ENCODE peak calls at places on chromosomes 13 and 19, in eight cellular contexts. D, C, S, N, I, R, U and H are unnamed samples.
A peak's percentile ranks its signal among the peaks of the same experiment; 100 is the strongest.

GRCh38 chr19:35559281-35559659 is 4.2 kb downstream of the ATP4A start:
- DNase-seq in D (no peak), U (no peak), R (no peak), I (no peak), N (no peak), C (peak; percentile 26), S (no peak), H (no peak)

GRCh38 chr13:26423634-26424033 is 133.8 kb upstream of the WASF3 start:
- DNase-seq in D (no peak), N (peak; percentile 26), C (peak; percentile 32), S (no peak), R (no peak), U (no peak), I (no peak), H (peak; percentile 7)

GRCh38 chr13:44116562-44117315 is 237.0 kb downstream of the LACC1 start:
- DNase-seq in I (no peak), R (peak; percentile 64), D (no peak), N (no peak), S (no peak), U (no peak), C (peak; percentile 56), H (no peak)

GRCh38 chr13:40922437-40923040 is 96.6 kb downstream of the ELF1 start:
- DNase-seq in R (no peak), N (peak; percentile 61), S (no peak), I (no peak), U (no peak), C (peak; percentile 40), D (no peak), H (no peak)

GRCh38 chr13:101425623-101426022 is 9.3 kb upstream of the NALCN start:
- DNase-seq in U (no peak), S (no peak), I (no peak), D (no peak), R (no peak), N (no peak), C (no peak), H (no peak)

GRCh38 chr13:94419304-94419943 is 60.1 kb downstream of the DCT start:
- DNase-seq in I (no peak), S (no peak), R (peak; percentile 70), D (no peak), U (peak; percentile 37), C (no peak), N (no peak), H (no peak)

GRCh38 chr19:12156254-12157058 is at the start of gene ZNF625:
- DNase-seq in S (peak; percentile 92), U (peak; percentile 68), R (peak; percentile 87), D (peak; percentile 90), C (peak; percentile 99), N (peak; percentile 83), I (peak; percentile 90), H (peak; percentile 46)

GRCh38 chr19:15337202-15337601 is 4.9 kb upstream of the BRD4 start:
- DNase-seq in D (no peak), I (no peak), U (no peak), R (no peak), S (no peak), N (no peak), C (no peak), H (no peak)

GRCh38 chr13:27588405-27588804 is 31.9 kb downstream of the LNX2 start:
- DNase-seq in S (no peak), U (no peak), I (no peak), D (no peak), C (no peak), R (no peak), N (no peak), H (no peak)

GRCh38 chr19:42277821-42278809 is 9.1 kb downstream of the CIC start:
- DNase-seq in S (peak; percentile 67), C (no peak), I (no peak), D (peak; percentile 76), N (no peak), U (peak; percentile 79), R (no peak), H (no peak)

GRCh38 chr19:46514589-46515289 is 19.1 kb upstream of the PNMA8B start:
- DNase-seq in U (no peak), R (no peak), N (no peak), I (no peak), D (no peak), C (peak; percentile 58), S (no peak), H (no peak)

GRCh38 chr13:34207872-34208271 is 389.9 kb downstream of the RFC3 start:
- DNase-seq in R (no peak), U (no peak), D (no peak), C (no peak), N (no peak), S (no peak), I (no peak), H (no peak)

GRCh38 chr13:94291631-94292322 is 187.7 kb downstream of the DCT start:
- DNase-seq in R (no peak), N (no peak), U (no peak), S (no peak), D (no peak), I (no peak), C (no peak), H (no peak)

GRCh38 chr13:21233086-21233485 is 56.6 kb downstream of the MRPL57 start:
- DNase-seq in D (no peak), U (no peak), C (no peak), R (no peak), S (no peak), N (no peak), I (no peak), H (no peak)

GRCh38 chr13:34156841-34157365 is 339.0 kb downstream of the RFC3 start:
- DNase-seq in C (no peak), N (peak; percentile 80), I (peak; percentile 81), U (peak; percentile 96), D (peak; percentile 62), S (peak; percentile 77), R (peak; percentile 65), H (peak; percentile 66)

GRCh38 chr19:30570194-30570593 is 198.0 kb downstream of the ZNF536 start:
- DNase-seq in N (no peak), U (no peak), S (no peak), I (no peak), C (no peak), D (peak; percentile 47), R (no peak), H (no peak)

GRCh38 chr19:16897572-16898056 is 8.8 kb downstream of the F2RL3 start:
- DNase-seq in C (no peak), D (no peak), N (peak; percentile 47), I (peak; percentile 74), S (no peak), R (no peak), U (no peak), H (no peak)

GRCh38 chr19:2050349-2050990 is 574 bp downstream of the MKNK2 start:
- DNase-seq in U (no peak), S (no peak), R (no peak), D (peak; percentile 68), N (no peak), C (no peak), I (no peak), H (no peak)

GRCh38 chr19:16566161-16566560 is 6.1 kb downstream of the SLC35E1 start:
- DNase-seq in S (no peak), C (no peak), R (no peak), D (no peak), I (peak; percentile 47), N (peak; percentile 51), U (no peak), H (no peak)

GRCh38 chr13:51826606-51827005 is 18.4 kb downstream of the TMEM272 start:
- DNase-seq in S (no peak), I (no peak), C (no peak), N (peak; percentile 37), D (no peak), R (no peak), U (no peak), H (no peak)

GRCh38 chr13:79533781-79534400 is 52.9 kb downstream of the NDFIP2 start:
- DNase-seq in N (no peak), C (no peak), S (no peak), U (no peak), R (no peak), I (no peak), D (no peak), H (no peak)

GRCh38 chr13:100534147-100534818 is 54.3 kb downstream of the GGACT start:
- DNase-seq in N (no peak), I (no peak), S (no peak), R (no peak), U (no peak), C (no peak), D (no peak), H (no peak)

GRCh38 chr19:21256722-21257121 is 72.5 kb downstream of the ZNF708 start:
- DNase-seq in S (no peak), I (no peak), U (peak; percentile 28), C (peak; percentile 91), D (no peak), R (peak; percentile 1), N (no peak), H (no peak)

GRCh38 chr19:45496349-45496953 is 396 bp downstream of the RTN2 start:
- DNase-seq in C (peak; percentile 86), R (peak; percentile 54), S (no peak), I (no peak), D (peak; percentile 82), U (no peak), N (no peak), H (no peak)
- TF ChIP-seq CTCF in C (no peak), R (no peak), S (no peak), I (no peak), D (no peak), U (no peak), N (no peak), H (no peak)

GRCh38 chr19:56109216-56109615 is 11.9 kb downstream of the ZNF787 start:
- DNase-seq in N (no peak), S (no peak), U (no peak), R (no peak), C (no peak), D (no peak), I (no peak), H (no peak)
- H3K4me1 ChIP-seq in N (peaks cover 67% of the 10 kb centered on the region), S (peaks cover 5% of the 10 kb centered on the region), U (peaks cover 10% of the 10 kb centered on the region), R (peaks cover 54% of the 10 kb centered on the region), C (peaks cover 61% of the 10 kb centered on the region), D (peaks cover 89% of the 10 kb centered on the region), I (peaks cover 81% of the 10 kb centered on the region), H (peaks cover 75% of the 10 kb centered on the region)

GRCh38 chr19:29206453-29206852 is 6.5 kb downstream of the UQCRFS1 start:
- DNase-seq in N (no peak), D (no peak), S (no peak), R (no peak), I (no peak), U (no peak), C (no peak), H (no peak)

GRCh38 chr19:29202281-29202680 is 10.7 kb downstream of the UQCRFS1 start:
- DNase-seq in I (no peak), N (no peak), U (no peak), S (no peak), R (no peak), D (no peak), C (no peak), H (no peak)

DNA sequence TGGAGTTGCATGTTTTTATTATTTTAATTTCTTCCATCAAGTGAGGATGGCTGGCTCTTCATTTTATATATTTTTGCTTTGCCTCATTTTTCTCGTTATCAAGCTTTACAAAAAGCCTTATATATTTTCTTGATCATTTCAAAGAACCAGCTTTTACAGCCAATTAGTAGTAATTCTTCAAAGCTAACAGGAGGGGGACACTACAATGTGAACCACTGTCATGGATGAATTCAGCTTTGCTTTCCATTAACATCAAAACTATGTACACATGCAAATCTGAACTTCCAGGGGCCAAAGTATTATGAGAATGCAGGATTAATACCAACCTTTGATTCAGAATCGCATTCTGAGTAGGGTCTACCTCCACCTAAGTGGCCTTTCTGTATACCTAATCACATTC is 11.1 kb downstream of the UQCRFS1 start:
- DNase-seq in N (no peak), S (no peak), D (no peak), U (no peak), R (no peak), C (peak; percentile 21), I (no peak), H (no peak)
- TF ChIP-seq CTCF in N (no peak), S (no peak), D (no peak), U (no peak), R (no peak), C (peak; percentile 2), I (no peak), H (no peak)

GRCh38 chr19:39336483-39336882 is 640 bp upstream of the GMFG start:
- DNase-seq in C (no peak), R (no peak), I (no peak), U (no peak), N (no peak), S (no peak), D (no peak), H (no peak)
- H3K4me1 ChIP-seq in C (peaks cover 4% of the 10 kb centered on the region), R (no peaks in the 10 kb centered on the region), I (peaks cover 29% of the 10 kb centered on the region), U (no peaks in the 10 kb centered on the region), N (peaks cover 8% of the 10 kb centered on the region), S (no peaks in the 10 kb centered on the region), D (peaks cover 11% of the 10 kb centered on the region), H (peaks cover 10% of the 10 kb centered on the region)